ENCODE peak calls at places on chromosomes 1 and 21, in six cellular contexts. G is A549, P is WTC11, T is endothelial cell of umbilical vein, Z is H1, S is K562. I is an unnamed sample.

GRCh38 chr1:186680031-186681012 is at the start of gene PTGS2:
- DNase-seq in G (peak), P (peak), T (peak), Z (peak), S (peak), I (no peak)

GRCh38 chr1:36160949-36161485 is 5.1 kb downstream of the MAP7D1 start:
- DNase-seq in G (peak), P (peak), T (peak), Z (no peak), S (peak), I (no peak)

GRCh38 chr1:202189012-202189790 is 4.4 kb upstream of the LGR6 start:
- DNase-seq in G (peak), P (peak), T (peak), Z (no peak), S (peak), I (peak)

GRCh38 chr1:172967936-172968335 is 82.8 kb downstream of the TNFSF18 start:
- DNase-seq in G (no peak), P (no peak), T (no peak), Z (no peak), S (no peak), I (no peak)

GRCh38 chr1:23578311-23578996 is 19.2 kb upstream of the ID3 start:
- DNase-seq in G (no peak), P (no peak), T (no peak), Z (no peak), S (no peak), I (no peak)

GRCh38 chr1:37071829-37072228 is 37.5 kb upstream of the GRIK3 start:
- DNase-seq in G (no peak), P (no peak), T (no peak), Z (no peak), S (no peak), I (no peak)

GRCh38 chr1:172900359-172900997 is 150.3 kb downstream of the TNFSF18 start:
- DNase-seq in G (no peak), P (no peak), T (no peak), Z (no peak), S (no peak), I (no peak)

GRCh38 chr1:55061000-55061705 is 21.8 kb downstream of the PCSK9 start:
- DNase-seq in G (no peak), P (no peak), T (no peak), Z (no peak), S (no peak), I (no peak)

GRCh38 chr21:18499761-18500376 is 96.3 kb upstream of the TMPRSS15 start:
- DNase-seq in G (no peak), P (peak), T (peak), Z (no peak), S (peak), I (peak)

GRCh38 chr1:200409203-200409760 is 554 bp downstream of the ZNF281 start:
- DNase-seq in G (no peak), P (peak), T (peak), Z (no peak), S (peak), I (no peak)

GRCh38 chr1:77664923-77665516 is 17.4 kb downstream of the ZZZ3 start:
- DNase-seq in G (no peak), P (no peak), T (no peak), Z (no peak), S (no peak), I (no peak)

GRCh38 chr1:198679535-198680173 is 40.8 kb downstream of the PTPRC start:
- DNase-seq in G (no peak), P (no peak), T (no peak), Z (no peak), S (no peak), I (no peak)

GRCh38 chr1:101317590-101317989 is 80.8 kb downstream of the S1PR1 start:
- DNase-seq in G (no peak), P (peak), T (no peak), Z (no peak), S (no peak), I (no peak)

GRCh38 chr1:74464037-74464436 is 48.4 kb downstream of the LRRC53 start:
- DNase-seq in G (no peak), P (no peak), T (no peak), Z (no peak), S (no peak), I (no peak)

GRCh38 chr1:205593532-205593931 is 38.3 kb downstream of the ELK4 start:
- DNase-seq in G (no peak), P (no peak), T (peak), Z (no peak), S (no peak), I (no peak)

GRCh38 chr1:172623748-172624147 is 35.2 kb upstream of the FASLG start:
- DNase-seq in G (no peak), P (no peak), T (no peak), Z (no peak), S (no peak), I (no peak)

GRCh38 chr1:181087400-181087901 is 1.0 kb upstream of the IER5 start:
- DNase-seq in G (no peak), P (no peak), T (no peak), Z (no peak), S (peak), I (no peak)

GRCh38 chr21:29145354-29145782 is 14.9 kb downstream of the MAP3K7CL start:
- DNase-seq in G (peak), P (no peak), T (peak), Z (no peak), S (no peak), I (peak)

GRCh38 chr1:21665711-21666571 is 3.2 kb downstream of the RAP1GAP start:
- DNase-seq in G (no peak), P (no peak), T (no peak), Z (no peak), S (no peak), I (no peak)

GRCh38 chr1:232628335-232629214 is 1.4 kb downstream of the SIPA1L2 start:
- DNase-seq in G (no peak), P (no peak), T (peak), Z (no peak), S (no peak), I (no peak)

GRCh38 chr1:234726359-234726836 is 116.4 kb upstream of the IRF2BP2 start:
- DNase-seq in G (no peak), P (no peak), T (peak), Z (no peak), S (no peak), I (no peak)

GRCh38 chr21:35257413-35257812 is 208.3 kb upstream of the RUNX1 start:
- DNase-seq in G (peak), P (no peak), T (peak), Z (no peak), S (no peak), I (no peak)

GRCh38 chr1:186337554-186337953 is 37.5 kb downstream of the TPR start:
- DNase-seq in G (no peak), P (no peak), T (no peak), Z (no peak), S (no peak), I (no peak)

GRCh38 chr1:206479164-206480125 is 9.2 kb downstream of the IKBKE start:
- DNase-seq in G (peak), P (peak), T (peak), Z (peak), S (peak), I (peak)

GRCh38 chr1:182215797-182216196 is 154.3 kb upstream of the ZNF648 start:
- DNase-seq in G (no peak), P (no peak), T (no peak), Z (no peak), S (no peak), I (no peak)

GRCh38 chr1:202090994-202091393 is 31.7 kb upstream of the GPR37L1 start:
- DNase-seq in G (no peak), P (no peak), T (no peak), Z (no peak), S (no peak), I (peak)

GRCh38 chr1:72620453-72620852 is 338.1 kb upstream of the NEGR1 start:
- DNase-seq in G (no peak), P (no peak), T (peak), Z (no peak), S (no peak), I (no peak)

GRCh38 chr1:109499661-109500536 is 6.0 kb downstream of the CYB561D1 start:
- DNase-seq in G (no peak), P (peak), T (peak), Z (no peak), S (peak), I (peak)

GRCh38 chr1:8197493-8198282 is 120.2 kb upstream of the SLC45A1 start:
- DNase-seq in G (peak), P (no peak), T (peak), Z (no peak), S (peak), I (peak)

GRCh38 chr1:161484613-161485012 is 20.6 kb upstream of the FCGR2A start:
- DNase-seq in G (no peak), P (no peak), T (no peak), Z (no peak), S (peak), I (no peak)

GRCh38 chr1:34816778-34817177 is 24.0 kb downstream of the GJA4 start:
- DNase-seq in G (no peak), P (no peak), T (no peak), Z (no peak), S (no peak), I (no peak)

GRCh38 chr1:79323240-79324025 is 316.9 kb upstream of the ADGRL4 start:
- DNase-seq in G (peak), P (no peak), T (peak), Z (no peak), S (no peak), I (no peak)

GRCh38 chr1:200673952-200674823 is 4.5 kb upstream of the DDX59 start:
- DNase-seq in G (no peak), P (no peak), T (no peak), Z (no peak), S (no peak), I (no peak)

GRCh38 chr1:100141192-100141591 is 8.2 kb downstream of the TRMT13 start:
- DNase-seq in G (no peak), P (no peak), T (no peak), Z (no peak), S (no peak), I (no peak)

GRCh38 chr1:111649648-111650047 is 30.1 kb downstream of the RAP1A start:
- DNase-seq in G (no peak), P (no peak), T (no peak), Z (no peak), S (no peak), I (no peak)

GRCh38 chr1:81118550-81118949 is 682.2 kb upstream of the ADGRL2 start:
- DNase-seq in G (no peak), P (no peak), T (no peak), Z (no peak), S (no peak), I (no peak)

GRCh38 chr1:13836136-13836535 is 136.1 kb downstream of the PRDM2 start:
- DNase-seq in G (no peak), P (no peak), T (no peak), Z (no peak), S (peak), I (no peak)

GRCh38 chr1:6969106-6969505 is 183.9 kb downstream of the CAMTA1 start:
- DNase-seq in G (no peak), P (no peak), T (no peak), Z (no peak), S (no peak), I (no peak)

GRCh38 chr1:12407050-12407961 is 177.5 kb downstream of the VPS13D start:
- DNase-seq in G (peak), P (no peak), T (peak), Z (no peak), S (peak), I (peak)

GRCh38 chr1:70142120-70142519 is 63.3 kb downstream of the LRRC40 start:
- DNase-seq in G (no peak), P (no peak), T (no peak), Z (no peak), S (no peak), I (no peak)
- TF ChIP-seq CTCF in G (no peak), P (no peak), T (no peak), Z (no peak), S (peak), I (no peak)

GRCh38 chr1:221418346-221418745 is 323.5 kb downstream of the DUSP10 start:
- DNase-seq in G (no peak), P (no peak), T (no peak), Z (no peak), S (no peak), I (no peak)
- TF ChIP-seq JUN in G (no peak), P (no peak), T (no peak), Z (no peak), S (no peak), I (no peak)

GRCh38 chr1:30868833-30869435 is 39.6 kb downstream of the SDC3 start:
- DNase-seq in G (no peak), P (no peak), T (no peak), Z (no peak), S (no peak), I (no peak)
- TF ChIP-seq CTCF in G (no peak), P (no peak), T (no peak), Z (no peak), S (no peak), I (no peak)

DNA sequence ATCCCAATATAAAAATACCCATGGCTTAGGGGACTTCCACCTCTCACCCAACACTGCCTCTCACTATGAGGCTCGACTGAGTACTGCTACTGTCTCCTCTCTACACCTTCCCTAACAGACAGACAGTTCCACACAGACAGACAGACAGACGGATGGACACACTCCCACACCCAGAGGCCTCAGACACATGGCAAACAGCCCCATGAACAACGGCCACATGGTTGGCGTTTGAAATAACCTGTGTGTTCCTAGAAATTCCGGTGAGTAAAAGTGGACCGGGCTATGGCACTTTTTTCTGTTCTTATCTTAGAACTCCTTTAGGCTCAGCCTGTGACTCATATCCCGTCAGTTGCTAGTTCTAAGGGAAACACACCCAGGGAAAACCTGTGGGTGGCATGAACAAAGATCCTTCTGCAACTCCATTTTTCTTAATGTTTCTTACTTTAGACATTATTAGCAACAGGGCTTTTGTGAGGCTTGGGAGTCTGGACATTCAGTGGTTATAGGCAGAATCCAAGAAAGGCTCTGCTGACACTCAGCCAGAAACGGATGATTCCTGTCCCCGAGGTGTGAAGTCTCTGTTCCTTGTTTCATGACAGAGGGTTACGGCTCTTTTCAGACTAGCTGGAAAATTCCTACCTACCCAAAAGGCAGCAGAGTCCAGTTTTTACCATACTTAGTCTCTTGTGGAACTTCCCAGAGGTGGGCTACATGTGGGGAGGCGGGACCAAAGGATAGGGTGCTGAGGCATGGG is 90.5 kb upstream of the TLR5 start:
- DNase-seq in G (peak), P (no peak), T (peak), Z (no peak), S (peak), I (peak)
- TF ChIP-seq JUN in G (no peak), P (no peak), T (peak), Z (no peak), S (peak), I (no peak)

GRCh38 chr1:43366601-43367025 is 1.2 kb downstream of the ELOVL1 start:
- DNase-seq in G (no peak), P (peak), T (no peak), Z (no peak), S (no peak), I (no peak)

GRCh38 chr1:43368646-43369020 is 822 bp upstream of the ELOVL1 start:
- DNase-seq in G (no peak), P (no peak), T (no peak), Z (no peak), S (no peak), I (no peak)

GRCh38 chr1:43367026-43367903 is 546 bp downstream of the ELOVL1 start:
- DNase-seq in G (peak), P (peak), T (peak), Z (no peak), S (peak), I (no peak)

GRCh38 chr1:43366179-43366578 is 1.6 kb downstream of the ELOVL1 start:
- DNase-seq in G (no peak), P (peak), T (no peak), Z (no peak), S (peak), I (no peak)

GRCh38 chr1:43367904-43368645 is at the start of gene ELOVL1:
- DNase-seq in G (peak), P (peak), T (peak), Z (no peak), S (peak), I (peak)
- TF ChIP-seq CTCF in G (no peak), P (no peak), T (no peak), Z (no peak), S (peak), I (peak)

GRCh38 chr1:2635271-2636010 is 2.6 kb upstream of the MMEL1 start:
- DNase-seq in G (no peak), P (no peak), T (no peak), Z (no peak), S (no peak), I (no peak)
- TF ChIP-seq JUN in G (no peak), P (no peak), T (no peak), Z (no peak), S (no peak), I (no peak)

I was measured in HepG2.